ENCODE peak calls at places on chromosomes 4 and X, in six cellular contexts. One of them, this sample, is unnamed.

GRCh38 chr4:121669163-121669550 is 27.6 kb downstream of the ANXA5 start:
- DNase-seq in psoas muscle: no peak
- DNase-seq in heart right ventricle: no peak
- DNase-seq in mammary epithelial cell: no peak
- DNase-seq in IMR-90: peak; percentile 79
- DNase-seq in uterus: no peak
- DNase-seq in this sample: no peak

GRCh38 chr4:128357286-128357685 is 69.7 kb upstream of the PGRMC2 start:
- DNase-seq in IMR-90: no peak
- DNase-seq in psoas muscle: no peak
- DNase-seq in uterus: no peak
- DNase-seq in heart right ventricle: no peak
- DNase-seq in mammary epithelial cell: no peak
- DNase-seq in this sample: no peak

GRCh38 chrX:41530082-41530481 is 82.9 kb downstream of the NYX start:
- DNase-seq in uterus: no peak
- DNase-seq in heart right ventricle: no peak
- DNase-seq in mammary epithelial cell: no peak
- DNase-seq in IMR-90: no peak
- DNase-seq in psoas muscle: no peak
- DNase-seq in this sample: no peak

GRCh38 chr4:184514121-184514988 is 40.0 kb upstream of the IRF2 start:
- DNase-seq in uterus: peak; percentile 65
- DNase-seq in heart right ventricle: peak; percentile 33
- DNase-seq in mammary epithelial cell: peak; percentile 84
- DNase-seq in IMR-90: peak; percentile 95
- DNase-seq in psoas muscle: peak; percentile 56
- DNase-seq in this sample: peak; percentile 49

GRCh38 chr4:78293841-78294301 is 236.7 kb downstream of the FRAS1 start:
- DNase-seq in mammary epithelial cell: peak; percentile 65
- DNase-seq in heart right ventricle: no peak
- DNase-seq in IMR-90: peak; percentile 74
- DNase-seq in uterus: no peak
- DNase-seq in psoas muscle: no peak
- DNase-seq in this sample: no peak

GRCh38 chr4:122636697-122637096 is 15.8 kb upstream of the IL21 start:
- DNase-seq in mammary epithelial cell: no peak
- DNase-seq in IMR-90: no peak
- DNase-seq in heart right ventricle: no peak
- DNase-seq in psoas muscle: no peak
- DNase-seq in uterus: no peak
- DNase-seq in this sample: no peak

GRCh38 chr4:17510582-17510981 is 1.3 kb downstream of the QDPR start:
- DNase-seq in IMR-90: no peak
- DNase-seq in mammary epithelial cell: no peak
- DNase-seq in uterus: no peak
- DNase-seq in heart right ventricle: no peak
- DNase-seq in psoas muscle: no peak
- DNase-seq in this sample: no peak

GRCh38 chr4:13544556-13545393 is 467 bp upstream of the NKX3-2 start:
- DNase-seq in IMR-90: peak; percentile 64
- DNase-seq in mammary epithelial cell: peak; percentile 70
- DNase-seq in heart right ventricle: peak; percentile 40
- DNase-seq in uterus: peak; percentile 54
- DNase-seq in psoas muscle: no peak
- DNase-seq in this sample: peak; percentile 65

GRCh38 chr4:143362392-143363046 is 25.8 kb downstream of the GAB1 start:
- DNase-seq in uterus: no peak
- DNase-seq in mammary epithelial cell: no peak
- DNase-seq in IMR-90: no peak
- DNase-seq in psoas muscle: no peak
- DNase-seq in heart right ventricle: no peak
- DNase-seq in this sample: no peak

GRCh38 chr4:55186700-55187099 is 61.3 kb upstream of the KDR start:
- DNase-seq in IMR-90: no peak
- DNase-seq in psoas muscle: no peak
- DNase-seq in mammary epithelial cell: no peak
- DNase-seq in uterus: no peak
- DNase-seq in heart right ventricle: peak; percentile 12
- DNase-seq in this sample: no peak

GRCh38 chr4:101163936-101164335 is 183.4 kb downstream of the PPP3CA start:
- DNase-seq in IMR-90: peak; percentile 18
- DNase-seq in heart right ventricle: no peak
- DNase-seq in mammary epithelial cell: peak; percentile 50
- DNase-seq in psoas muscle: no peak
- DNase-seq in uterus: no peak
- DNase-seq in this sample: no peak

GRCh38 chr4:88244821-88245579 is 39.4 kb downstream of the PPM1K start:
- DNase-seq in heart right ventricle: no peak
- DNase-seq in IMR-90: no peak
- DNase-seq in uterus: no peak
- DNase-seq in mammary epithelial cell: no peak
- DNase-seq in psoas muscle: peak; percentile 86
- DNase-seq in this sample: no peak

GRCh38 chrX:93673869-93674271 is at the start of gene FAM133A:
- DNase-seq in IMR-90: peak; percentile 4
- DNase-seq in heart right ventricle: peak; percentile 3
- DNase-seq in uterus: no peak
- DNase-seq in psoas muscle: no peak
- DNase-seq in mammary epithelial cell: peak; percentile 1
- DNase-seq in this sample: no peak

GRCh38 chr4:4860803-4861591 is 1.5 kb downstream of the MSX1 start:
- DNase-seq in heart right ventricle: peak; percentile 67
- DNase-seq in uterus: peak; percentile 37
- DNase-seq in mammary epithelial cell: no peak
- DNase-seq in IMR-90: peak; percentile 32
- DNase-seq in psoas muscle: no peak
- DNase-seq in this sample: no peak

GRCh38 chrX:83535417-83536244 is 27.5 kb downstream of the POU3F4 start:
- DNase-seq in heart right ventricle: no peak
- DNase-seq in uterus: no peak
- DNase-seq in IMR-90: no peak
- DNase-seq in psoas muscle: no peak
- DNase-seq in mammary epithelial cell: no peak
- DNase-seq in this sample: no peak

GRCh38 chrX:69128573-69128972 is 36.7 kb downstream of the PJA1 start:
- DNase-seq in psoas muscle: no peak
- DNase-seq in heart right ventricle: peak; percentile 9
- DNase-seq in mammary epithelial cell: no peak
- DNase-seq in uterus: peak; percentile 32
- DNase-seq in IMR-90: no peak
- DNase-seq in this sample: no peak

GRCh38 chr4:130608121-130608520 is 1512.2 kb downstream of the C4orf33 start:
- DNase-seq in uterus: no peak
- DNase-seq in IMR-90: no peak
- DNase-seq in heart right ventricle: no peak
- DNase-seq in psoas muscle: no peak
- DNase-seq in mammary epithelial cell: no peak
- DNase-seq in this sample: no peak

GRCh38 chrX:29318051-29318450 is 730.8 kb downstream of the IL1RAPL1 start:
- DNase-seq in IMR-90: peak; percentile 38
- DNase-seq in psoas muscle: no peak
- DNase-seq in heart right ventricle: no peak
- DNase-seq in mammary epithelial cell: no peak
- DNase-seq in uterus: no peak
- DNase-seq in this sample: no peak

GRCh38 chrX:68840256-68840655 is 11.4 kb downstream of the EFNB1 start:
- DNase-seq in IMR-90: no peak
- DNase-seq in heart right ventricle: no peak
- DNase-seq in uterus: no peak
- DNase-seq in psoas muscle: no peak
- DNase-seq in mammary epithelial cell: no peak
- DNase-seq in this sample: no peak

GRCh38 chr4:87053802-87054767 is 119.3 kb downstream of the AFF1 start:
- DNase-seq in mammary epithelial cell: no peak
- DNase-seq in heart right ventricle: no peak
- DNase-seq in IMR-90: no peak
- DNase-seq in uterus: no peak
- DNase-seq in psoas muscle: no peak
- DNase-seq in this sample: no peak

GRCh38 chr4:87054900-87055299 is 120.1 kb downstream of the AFF1 start:
- DNase-seq in uterus: no peak
- DNase-seq in psoas muscle: no peak
- DNase-seq in mammary epithelial cell: no peak
- DNase-seq in heart right ventricle: no peak
- DNase-seq in IMR-90: no peak
- DNase-seq in this sample: no peak

GRCh38 chr4:87052615-87053014 is 117.8 kb downstream of the AFF1 start:
- DNase-seq in uterus: no peak
- DNase-seq in IMR-90: no peak
- DNase-seq in mammary epithelial cell: no peak
- DNase-seq in heart right ventricle: no peak
- DNase-seq in psoas muscle: no peak
- DNase-seq in this sample: no peak

GRCh38 chr4:87051121-87051713 is 116.4 kb downstream of the AFF1 start:
- DNase-seq in uterus: no peak
- DNase-seq in mammary epithelial cell: no peak
- DNase-seq in heart right ventricle: no peak
- DNase-seq in psoas muscle: no peak
- DNase-seq in IMR-90: peak; percentile 56
- DNase-seq in this sample: no peak

DNA sequence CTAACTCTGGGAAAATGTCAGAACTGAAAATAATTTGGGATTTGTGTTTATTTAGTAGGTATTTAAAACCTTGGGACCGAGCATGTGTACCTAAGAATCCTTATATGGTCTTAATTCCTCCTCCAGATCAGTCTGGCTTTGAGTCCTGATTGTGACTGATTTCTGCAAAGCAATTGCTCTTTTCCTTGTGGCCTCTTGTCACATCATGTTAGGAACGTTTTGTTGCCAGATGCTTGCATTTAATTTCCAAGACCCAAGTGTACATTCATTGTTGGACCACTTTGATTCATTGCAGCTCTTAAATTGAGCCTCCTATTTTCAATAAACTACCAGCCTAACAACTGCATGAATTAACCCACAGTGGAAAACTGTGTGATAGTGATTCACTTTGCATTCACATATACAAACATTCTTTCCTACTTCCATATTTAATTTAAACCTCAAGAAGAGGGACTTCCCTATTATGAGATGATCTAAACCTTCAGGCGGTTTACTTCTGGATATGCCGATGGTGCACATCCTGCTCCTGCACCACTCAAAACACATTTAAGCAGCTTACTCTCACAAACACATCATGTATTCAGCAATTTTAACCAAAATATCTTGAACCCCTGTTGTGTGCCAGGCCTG is 118.4 kb downstream of the AFF1 start:
- DNase-seq in uterus: no peak
- DNase-seq in psoas muscle: no peak
- DNase-seq in mammary epithelial cell: no peak
- DNase-seq in IMR-90: peak; percentile 53
- DNase-seq in heart right ventricle: no peak
- DNase-seq in this sample: no peak
- H3K4me1 ChIP-seq in uterus: peaks cover 17% of the 10 kb centered on the region
- H3K4me1 ChIP-seq in psoas muscle: peaks cover 77% of the 10 kb centered on the region
- H3K4me1 ChIP-seq in mammary epithelial cell: peaks cover 4% of the 10 kb centered on the region
- H3K4me1 ChIP-seq in IMR-90: peaks cover 8% of the 10 kb centered on the region
- H3K4me1 ChIP-seq in heart right ventricle: peaks cover 13% of the 10 kb centered on the region
- H3K4me1 ChIP-seq in this sample: peaks cover 40% of the 10 kb centered on the region

GRCh38 chr4:186688150-186688943 is 35.3 kb downstream of the FAT1 start:
- DNase-seq in heart right ventricle: no peak
- DNase-seq in mammary epithelial cell: no peak
- DNase-seq in psoas muscle: no peak
- DNase-seq in IMR-90: no peak
- DNase-seq in uterus: no peak
- DNase-seq in this sample: no peak

GRCh38 chr4:186685744-186686143 is 37.9 kb downstream of the FAT1 start:
- DNase-seq in heart right ventricle: no peak
- DNase-seq in psoas muscle: no peak
- DNase-seq in uterus: no peak
- DNase-seq in IMR-90: peak; percentile 92
- DNase-seq in mammary epithelial cell: peak; percentile 72
- DNase-seq in this sample: no peak

GRCh38 chr4:186687263-186687662 is 36.4 kb downstream of the FAT1 start:
- DNase-seq in heart right ventricle: no peak
- DNase-seq in psoas muscle: no peak
- DNase-seq in mammary epithelial cell: no peak
- DNase-seq in uterus: no peak
- DNase-seq in IMR-90: no peak
- DNase-seq in this sample: no peak

GRCh38 chr4:186684220-186684619 is 39.4 kb downstream of the FAT1 start:
- DNase-seq in uterus: no peak
- DNase-seq in mammary epithelial cell: no peak
- DNase-seq in heart right ventricle: no peak
- DNase-seq in IMR-90: no peak
- DNase-seq in psoas muscle: no peak
- DNase-seq in this sample: no peak

DNA sequence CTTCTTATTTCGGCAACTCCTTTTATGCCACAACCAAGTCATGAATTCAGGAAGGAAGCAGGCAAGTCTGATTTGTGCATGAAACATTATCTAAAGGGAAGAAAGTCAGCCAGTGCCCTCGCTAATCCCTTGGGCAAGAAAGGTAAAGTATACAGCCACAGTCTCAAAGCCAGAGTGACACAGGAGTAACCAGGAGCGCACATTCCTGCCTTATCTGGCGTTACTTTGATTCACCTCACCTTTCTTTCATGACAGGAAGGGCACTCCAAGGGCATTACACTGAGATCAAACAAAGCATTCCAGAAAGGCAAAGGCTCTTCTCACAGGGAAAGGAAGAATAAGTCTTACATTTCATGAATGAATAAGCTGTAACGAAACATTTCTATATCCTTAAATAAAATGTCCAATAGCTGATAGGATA is 38.8 kb downstream of the FAT1 start:
- DNase-seq in mammary epithelial cell: no peak
- DNase-seq in psoas muscle: no peak
- DNase-seq in uterus: no peak
- DNase-seq in IMR-90: no peak
- DNase-seq in heart right ventricle: no peak
- DNase-seq in this sample: no peak
- H3K27ac ChIP-seq in mammary epithelial cell: peak overlapping the region; percentile 70
- H3K27ac ChIP-seq in psoas muscle: no peak overlapping the region
- H3K27ac ChIP-seq in uterus: no peak overlapping the region
- H3K27ac ChIP-seq in IMR-90: peak overlapping the region; percentile 56
- H3K27ac ChIP-seq in heart right ventricle: peak overlapping the region; percentile 35
- H3K27ac ChIP-seq in this sample: no peak overlapping the region

DNA sequence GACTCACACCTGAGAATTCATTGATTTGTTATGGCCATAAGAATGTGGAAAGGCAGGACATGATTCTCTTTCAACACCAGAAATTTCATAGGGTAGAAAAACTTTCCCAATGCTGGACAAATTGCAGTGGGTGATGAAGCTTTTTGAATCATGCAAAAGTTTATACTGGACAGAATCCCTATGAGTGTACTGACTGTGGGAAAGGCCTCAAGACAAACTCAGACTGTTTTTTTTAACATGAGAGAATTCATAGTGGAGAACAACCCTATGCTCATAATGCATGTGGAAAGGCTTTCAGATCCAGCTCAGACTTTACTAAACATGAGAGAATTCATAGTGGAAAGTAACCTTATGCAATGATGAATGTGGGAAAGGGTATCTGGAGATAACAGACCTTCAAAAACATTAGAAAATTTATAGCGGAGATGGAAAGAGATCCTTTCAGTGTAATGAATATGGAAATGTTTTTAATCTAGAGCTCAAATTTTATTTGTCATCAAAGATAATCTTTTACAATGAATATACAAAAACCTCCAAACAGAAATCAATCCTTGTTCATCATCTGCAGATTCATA is 36.2 kb upstream of the MAGED1 start:
- DNase-seq in heart right ventricle: no peak
- DNase-seq in uterus: no peak
- DNase-seq in IMR-90: no peak
- DNase-seq in mammary epithelial cell: no peak
- DNase-seq in psoas muscle: no peak
- DNase-seq in this sample: no peak
- H3K4me1 ChIP-seq in heart right ventricle: no peaks in the 10 kb centered on the region
- H3K4me1 ChIP-seq in uterus: no peaks in the 10 kb centered on the region
- H3K4me1 ChIP-seq in IMR-90: no peaks in the 10 kb centered on the region
- H3K4me1 ChIP-seq in mammary epithelial cell: no peaks in the 10 kb centered on the region
- H3K4me1 ChIP-seq in psoas muscle: no peaks in the 10 kb centered on the region
- H3K4me1 ChIP-seq in this sample: no peaks in the 10 kb centered on the region

GRCh38 chrX:107699611-107700010 is 71.3 kb downstream of the PRPS1 start:
- DNase-seq in uterus: peak; percentile 3
- DNase-seq in heart right ventricle: no peak
- DNase-seq in IMR-90: no peak
- DNase-seq in psoas muscle: no peak
- DNase-seq in mammary epithelial cell: no peak
- DNase-seq in this sample: no peak
- H3K27ac ChIP-seq in uterus: peak overlapping the region; percentile 54
- H3K27ac ChIP-seq in heart right ventricle: no peak overlapping the region
- H3K27ac ChIP-seq in IMR-90: no peak overlapping the region
- H3K27ac ChIP-seq in psoas muscle: no peak overlapping the region
- H3K27ac ChIP-seq in mammary epithelial cell: peak overlapping the region; percentile 19
- H3K27ac ChIP-seq in this sample: no peak overlapping the region